ENCODE peak calls at places on chromosomes 4 and X, in eight cellular contexts. R is trophoblast cell; X is stomach; U is CD8-positive, alpha-beta T cell; N is astrocyte; D is HCT116; K is IMR-90; Y is heart right ventricle. O is an unnamed sample. For H3K36me3, the result is how much of the 10 kb centered on the place peaks cover.

GRCh38 chr4:6770581-6771228 is 11.8 kb upstream of the KIAA0232 start:
- DNase-seq in X (no peak), Y (no peak), K (no peak), D (no peak), R (no peak), U (no peak), N (no peak), O (no peak)

GRCh38 chr4:57109847-57110634 is at the start of gene IGFBP7:
- DNase-seq in R (peak), U (no peak), K (no peak), N (no peak), Y (peak), X (peak), D (no peak), O (peak)

GRCh38 chr4:159770969-159771368 is 668.1 kb downstream of the RAPGEF2 start:
- DNase-seq in X (no peak), D (no peak), K (no peak), Y (no peak), R (no peak), N (no peak), U (no peak), O (no peak)

GRCh38 chr4:186761281-186761897 is 37.7 kb upstream of the FAT1 start:
- DNase-seq in X (no peak), Y (no peak), U (no peak), N (no peak), R (no peak), K (no peak), D (no peak), O (peak)

GRCh38 chrX:110145854-110146253 is 142.9 kb downstream of the TMEM164 start:
- DNase-seq in X (no peak), N (no peak), Y (no peak), R (peak), K (peak), D (no peak), U (no peak), O (no peak)

GRCh38 chrX:136030357-136031225 is 45.4 kb downstream of the SLC9A6 start:
- DNase-seq in X (no peak), N (peak), Y (peak), D (no peak), R (no peak), K (peak), U (no peak), O (peak)

GRCh38 chr4:146368209-146368608 is 153.5 kb downstream of the SLC10A7 start:
- DNase-seq in R (no peak), N (no peak), Y (no peak), X (no peak), U (no peak), K (no peak), D (no peak), O (no peak)

GRCh38 chr4:48290146-48290772 is 20.6 kb upstream of the TEC start:
- DNase-seq in D (peak), U (no peak), Y (no peak), K (no peak), R (peak), N (no peak), X (no peak), O (no peak)

GRCh38 chrX:100973411-100973810 is 3.9 kb downstream of the ARL13A start:
- DNase-seq in R (no peak), N (peak), K (peak), Y (no peak), D (no peak), U (no peak), X (no peak), O (peak)

GRCh38 chr4:121156822-121157769 is 7.0 kb downstream of the TNIP3 start:
- DNase-seq in N (peak), U (peak), Y (peak), D (no peak), K (peak), X (no peak), R (peak), O (peak)

GRCh38 chr4:128516568-128516967 is 229.0 kb upstream of the PGRMC2 start:
- DNase-seq in K (peak), N (peak), R (no peak), X (no peak), Y (no peak), D (no peak), U (no peak), O (no peak)

GRCh38 chr4:179867300-179867878 is 2375.8 kb upstream of the TENM3 start:
- DNase-seq in K (peak), Y (peak), X (no peak), U (no peak), D (peak), R (peak), N (peak), O (peak)

GRCh38 chr4:5206391-5206790 is 155.1 kb downstream of the STK32B start:
- DNase-seq in U (no peak), Y (peak), D (peak), X (no peak), N (peak), R (no peak), K (peak), O (peak)

GRCh38 chrX:109831326-109831985 is 98.4 kb upstream of the ACSL4 start:
- DNase-seq in D (no peak), U (no peak), K (no peak), N (no peak), X (no peak), R (no peak), Y (no peak), O (no peak)

GRCh38 chr4:16752150-16752549 is 146.3 kb downstream of the LDB2 start:
- DNase-seq in R (peak), N (no peak), X (no peak), K (peak), U (no peak), Y (no peak), D (no peak), O (no peak)

GRCh38 chr4:6767725-6768538 is 14.6 kb upstream of the KIAA0232 start:
- DNase-seq in Y (no peak), X (no peak), D (no peak), U (no peak), R (no peak), K (no peak), N (no peak), O (no peak)

GRCh38 chr4:35963969-35964515 is 280.3 kb downstream of the ARAP2 start:
- DNase-seq in R (no peak), U (no peak), K (no peak), N (peak), D (no peak), Y (no peak), X (no peak), O (no peak)

GRCh38 chr4:153222790-153223417 is 18.7 kb downstream of the TRIM2 start:
- DNase-seq in U (peak), X (peak), D (no peak), R (peak), Y (peak), K (peak), N (no peak), O (peak)

GRCh38 chrX:79443121-79443520 is 76.0 kb upstream of the ITM2A start:
- DNase-seq in N (no peak), D (no peak), U (no peak), Y (no peak), R (no peak), X (no peak), K (no peak), O (no peak)

GRCh38 chr4:6524436-6524835 is 50.6 kb upstream of the MAN2B2 start:
- DNase-seq in U (no peak), Y (no peak), R (no peak), K (no peak), N (no peak), D (no peak), X (no peak), O (no peak)

GRCh38 chr4:137124278-137124932 is 407.9 kb downstream of the PCDH18 start:
- DNase-seq in R (peak), X (no peak), U (no peak), D (peak), K (peak), N (peak), Y (no peak), O (peak)

GRCh38 chrX:85113746-85114145 is 110.1 kb downstream of the APOOL start:
- DNase-seq in R (peak), K (no peak), X (no peak), D (no peak), N (no peak), U (no peak), Y (no peak), O (no peak)

GRCh38 chr4:116515959-116516358 is 569.4 kb downstream of the TRAM1L1 start:
- DNase-seq in X (no peak), Y (no peak), K (no peak), D (no peak), N (no peak), U (no peak), R (peak), O (no peak)

GRCh38 chrX:68832101-68832416 is 3.2 kb downstream of the EFNB1 start:
- DNase-seq in D (no peak), R (peak), N (peak), X (peak), Y (peak), K (peak), U (no peak), O (peak)

GRCh38 chr4:139951051-139951450 is 202.9 kb downstream of the MAML3 start:
- DNase-seq in K (no peak), N (peak), X (no peak), D (no peak), U (no peak), R (no peak), Y (no peak), O (no peak)

GRCh38 chrX:51837926-51838325 is 55.5 kb upstream of the MAGED1 start:
- DNase-seq in R (no peak), X (peak), U (no peak), Y (peak), D (no peak), K (peak), N (peak), O (no peak)

GRCh38 chr4:7256989-7257810 is 64.9 kb downstream of the SORCS2 start:
- DNase-seq in X (no peak), K (no peak), R (no peak), D (no peak), Y (peak), U (no peak), N (peak), O (no peak)

GRCh38 chr4:47419296-47419695 is 44.2 kb downstream of the COMMD8 start:
- DNase-seq in X (no peak), K (no peak), R (no peak), U (no peak), D (no peak), Y (no peak), N (no peak), O (no peak)

GRCh38 chr4:6342530-6343293 is 73.1 kb downstream of the WFS1 start:
- DNase-seq in X (no peak), N (peak), U (no peak), Y (peak), D (no peak), R (no peak), K (peak), O (no peak)

GRCh38 chr4:24240655-24241054 is 343.7 kb downstream of the DHX15 start:
- DNase-seq in D (no peak), U (no peak), R (no peak), N (no peak), K (no peak), Y (no peak), X (no peak), O (no peak)

GRCh38 chr4:87105101-87105852 is 115.1 kb downstream of the KLHL8 start:
- DNase-seq in X (no peak), N (no peak), Y (no peak), U (no peak), R (no peak), K (no peak), D (no peak), O (no peak)

GRCh38 chr4:25666031-25666630 is 10.5 kb downstream of the SLC34A2 start:
- DNase-seq in U (no peak), X (no peak), R (no peak), D (no peak), N (no peak), Y (no peak), K (no peak), O (no peak)

GRCh38 chr4:184281231-184282139 is 63.8 kb upstream of the ENPP6 start:
- DNase-seq in U (no peak), R (no peak), N (no peak), Y (no peak), K (no peak), D (no peak), X (no peak), O (no peak)

GRCh38 chr4:36206586-36206985 is 37.7 kb downstream of the ARAP2 start:
- DNase-seq in R (no peak), Y (no peak), U (no peak), X (no peak), N (no peak), D (no peak), K (no peak), O (no peak)

GRCh38 chr4:138202686-138203085 is 39.5 kb downstream of the SLC7A11 start:
- DNase-seq in D (no peak), Y (no peak), K (no peak), N (no peak), X (no peak), R (no peak), U (no peak), O (no peak)

GRCh38 chrX:69127466-69127865 is 37.8 kb downstream of the PJA1 start:
- DNase-seq in K (no peak), N (no peak), R (no peak), X (no peak), Y (no peak), U (no peak), D (no peak), O (no peak)

GRCh38 chr4:25654971-25655963 is at the start of gene SLC34A2:
- DNase-seq in R (peak), K (no peak), D (no peak), Y (no peak), U (no peak), X (peak), N (no peak), O (no peak)

GRCh38 chr4:61336488-61336887 is 136.4 kb downstream of the ADGRL3 start:
- DNase-seq in U (no peak), R (no peak), X (no peak), N (no peak), D (no peak), K (no peak), Y (no peak), O (no peak)

GRCh38 chrX:41335590-41336331 is 1.8 kb downstream of the DDX3X start:
- DNase-seq in K (peak), U (no peak), R (peak), Y (no peak), N (peak), D (no peak), X (no peak), O (peak)

GRCh38 chrX:41336447-41336846 is 2.5 kb downstream of the DDX3X start:
- DNase-seq in X (no peak), Y (no peak), N (no peak), K (no peak), R (peak), D (no peak), U (no peak), O (no peak)

GRCh38 chrX:41337140-41337539 is 3.2 kb downstream of the DDX3X start:
- DNase-seq in Y (no peak), X (no peak), U (no peak), R (peak), K (peak), N (no peak), D (no peak), O (no peak)

GRCh38 chrX:41338422-41338821 is 4.5 kb downstream of the DDX3X start:
- DNase-seq in X (no peak), D (no peak), Y (no peak), N (no peak), R (peak), K (no peak), U (no peak), O (no peak)

DNA sequence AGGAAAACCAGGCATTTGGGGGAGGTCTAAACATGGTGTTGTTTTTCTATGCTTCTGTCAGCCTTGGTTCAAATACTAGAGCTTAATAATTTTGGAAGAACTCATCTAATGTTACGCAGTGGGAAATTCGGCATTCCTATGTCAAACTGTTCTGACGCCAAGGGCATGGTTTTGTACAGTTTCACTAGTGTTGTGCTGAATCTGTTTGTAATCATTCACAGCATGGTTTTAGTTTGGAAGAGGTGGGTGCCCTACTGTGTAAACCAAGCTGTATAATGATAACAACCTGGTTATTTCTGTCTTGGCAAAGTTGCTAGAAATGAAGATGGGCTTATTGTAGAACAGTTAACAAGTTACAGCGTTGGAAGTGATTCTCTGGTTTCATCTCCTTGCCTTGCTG is 5.2 kb downstream of the DDX3X start:
- DNase-seq in N (no peak), D (no peak), R (peak), U (no peak), Y (no peak), X (no peak), K (no peak), O (no peak)
- H3K36me3 ChIP-seq in N (under half), D (half or more), R (under half), U (under half), Y (under half), X (half or more), K (under half), O (half or more)

GRCh38 chrX:123695242-123695641 is 37.6 kb downstream of the THOC2 start:
- DNase-seq in N (no peak), D (no peak), Y (no peak), R (no peak), K (no peak), X (no peak), U (no peak), O (no peak)

GRCh38 chrX:123698979-123699378 is 33.9 kb downstream of the THOC2 start:
- DNase-seq in R (no peak), N (no peak), Y (no peak), U (no peak), X (no peak), K (peak), D (no peak), O (no peak)

DNA sequence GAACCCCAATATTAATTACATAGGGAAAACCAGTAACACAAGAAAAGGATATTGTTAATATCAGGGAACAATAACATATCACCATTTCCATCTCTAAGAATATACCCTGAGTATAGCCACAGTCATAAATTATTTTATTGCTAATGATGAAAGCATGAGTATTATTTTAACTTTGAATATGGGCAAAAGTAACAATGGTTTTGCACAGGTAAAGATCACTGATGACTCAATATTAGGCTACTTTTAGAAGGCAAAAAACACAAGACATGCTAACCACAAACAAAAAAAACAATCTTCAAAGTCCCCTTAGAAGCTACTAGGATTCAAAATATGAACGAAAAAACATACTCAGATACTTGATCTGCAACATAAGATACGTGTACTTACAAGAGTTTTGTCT is 36.5 kb downstream of the THOC2 start:
- DNase-seq in R (no peak), X (no peak), D (no peak), N (no peak), K (no peak), U (no peak), Y (no peak), O (no peak)
- H3K36me3 ChIP-seq in R (under half), X (under half), D (under half), N (under half), K (under half), U (under half), Y (under half), O (under half)

GRCh38 chr4:10096976-10097330 is 19.6 kb downstream of the WDR1 start:
- DNase-seq in K (no peak), U (no peak), X (no peak), D (no peak), R (no peak), N (no peak), Y (no peak), O (peak)

GRCh38 chr4:10094841-10095240 is 21.8 kb downstream of the WDR1 start:
- DNase-seq in K (no peak), D (no peak), Y (no peak), U (no peak), N (no peak), R (no peak), X (no peak), O (no peak)

GRCh38 chr4:10093801-10094552 is 22.6 kb downstream of the WDR1 start:
- DNase-seq in K (peak), N (peak), R (peak), U (no peak), X (no peak), D (no peak), Y (no peak), O (no peak)

GRCh38 chr4:10096201-10096975 is 20.2 kb downstream of the WDR1 start:
- DNase-seq in U (peak), N (peak), K (peak), Y (peak), R (peak), X (peak), D (peak), O (peak)

GRCh38 chr4:10095296-10095991 is 21.2 kb downstream of the WDR1 start:
- DNase-seq in N (no peak), R (no peak), Y (no peak), D (no peak), U (peak), K (no peak), X (no peak), O (no peak)
- H3K36me3 ChIP-seq in N (half or more), R (half or more), Y (under half), D (half or more), U (half or more), K (half or more), X (half or more), O (half or more)

GRCh38 chr4:142656178-142656577 is 189.9 kb downstream of the INPP4B start:
- DNase-seq in D (peak), R (peak), N (peak), K (no peak), X (no peak), Y (no peak), U (no peak), O (peak)
- H3K36me3 ChIP-seq in D (under half), R (under half), N (under half), K (under half), X (under half), Y (under half), U (under half), O (under half)

DNA sequence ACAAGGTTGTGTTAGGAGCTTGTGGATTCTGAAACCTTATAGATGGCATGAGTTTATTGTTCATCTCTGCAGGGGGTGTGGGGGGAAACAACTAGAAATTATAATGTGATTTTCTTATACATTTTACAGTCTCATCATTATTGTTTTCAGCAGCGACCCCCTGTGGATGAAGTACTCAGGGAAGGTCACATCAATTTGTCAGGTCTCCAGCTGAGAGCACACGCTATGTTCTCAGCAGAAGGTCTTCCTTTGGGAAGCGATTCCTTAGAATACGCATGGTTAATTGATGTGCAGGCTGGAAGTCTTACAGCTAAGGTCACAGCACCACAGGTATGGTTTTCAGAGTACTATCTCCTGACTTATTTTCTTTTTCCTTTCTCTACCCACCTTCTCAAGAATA is 72.2 kb downstream of the BLTP1 start:
- DNase-seq in K (peak), D (no peak), U (no peak), R (peak), X (no peak), N (no peak), Y (no peak), O (no peak)
- H3K36me3 ChIP-seq in K (under half), D (under half), U (under half), R (under half), X (half or more), N (under half), Y (under half), O (under half)

GRCh38 chr4:182901337-182901736 is 15.8 kb downstream of the DCTD start:
- DNase-seq in R (no peak), K (no peak), X (no peak), D (no peak), U (no peak), N (no peak), Y (no peak), O (no peak)
- H3K36me3 ChIP-seq in R (under half), K (under half), X (half or more), D (under half), U (under half), N (under half), Y (under half), O (under half)

O was measured in MG63.